ENCODE peak calls at places on chromosomes 6 and 20, in five cellular contexts. One of them, this sample, is unnamed.

GRCh38 chr20:58228103-58228483 is 360 bp downstream of the ANKRD60 start:
- DNase-seq in right lobe of liver: no peak
- DNase-seq in ovary: no peak
- DNase-seq in stomach: no peak
- DNase-seq in K562: no peak
- DNase-seq in this sample: no peak

GRCh38 chr6:3888153-3888957 is 39.2 kb downstream of the FAM50B start:
- DNase-seq in right lobe of liver: no peak
- DNase-seq in ovary: no peak
- DNase-seq in stomach: peak
- DNase-seq in K562: no peak
- DNase-seq in this sample: no peak

GRCh38 chr6:39452306-39452705 is 129.8 kb upstream of the KCNK16 start:
- DNase-seq in right lobe of liver: no peak
- DNase-seq in ovary: no peak
- DNase-seq in stomach: no peak
- DNase-seq in K562: no peak
- DNase-seq in this sample: no peak

GRCh38 chr20:4569882-4570281 is 151.8 kb upstream of the PRND start:
- DNase-seq in right lobe of liver: no peak
- DNase-seq in ovary: no peak
- DNase-seq in stomach: no peak
- DNase-seq in K562: no peak
- DNase-seq in this sample: no peak

GRCh38 chr6:23228439-23229024 is 659.2 kb downstream of the HDGFL1 start:
- DNase-seq in right lobe of liver: no peak
- DNase-seq in ovary: no peak
- DNase-seq in stomach: no peak
- DNase-seq in K562: no peak
- DNase-seq in this sample: no peak

GRCh38 chr6:170545405-170545804 is 7.7 kb downstream of the PSMB1 start:
- DNase-seq in right lobe of liver: no peak
- DNase-seq in ovary: no peak
- DNase-seq in stomach: no peak
- DNase-seq in K562: no peak
- DNase-seq in this sample: no peak

GRCh38 chr20:2405693-2406065 is 25.0 kb downstream of the TGM6 start:
- DNase-seq in right lobe of liver: no peak
- DNase-seq in ovary: no peak
- DNase-seq in stomach: no peak
- DNase-seq in K562: no peak
- DNase-seq in this sample: no peak

GRCh38 chr20:3652646-3653596 is 10.3 kb downstream of the GFRA4 start:
- DNase-seq in right lobe of liver: no peak
- DNase-seq in ovary: no peak
- DNase-seq in stomach: no peak
- DNase-seq in K562: peak
- DNase-seq in this sample: no peak

GRCh38 chr6:27374824-27375612 is 13.5 kb upstream of the ZNF391 start:
- DNase-seq in right lobe of liver: peak
- DNase-seq in ovary: peak
- DNase-seq in stomach: peak
- DNase-seq in K562: peak
- DNase-seq in this sample: peak

GRCh38 chr6:106025655-106026054 is 60.5 kb upstream of the PRDM1 start:
- DNase-seq in right lobe of liver: no peak
- DNase-seq in ovary: no peak
- DNase-seq in stomach: no peak
- DNase-seq in K562: no peak
- DNase-seq in this sample: no peak

GRCh38 chr20:56788671-56789610 is 159.8 kb downstream of the TFAP2C start:
- DNase-seq in right lobe of liver: no peak
- DNase-seq in ovary: no peak
- DNase-seq in stomach: no peak
- DNase-seq in K562: no peak
- DNase-seq in this sample: no peak

GRCh38 chr6:137297887-137298286 is 78.7 kb upstream of the IFNGR1 start:
- DNase-seq in right lobe of liver: peak
- DNase-seq in ovary: no peak
- DNase-seq in stomach: no peak
- DNase-seq in K562: no peak
- DNase-seq in this sample: peak

GRCh38 chr6:18422136-18422535 is 35.0 kb downstream of the RNF144B start:
- DNase-seq in right lobe of liver: no peak
- DNase-seq in ovary: no peak
- DNase-seq in stomach: no peak
- DNase-seq in K562: no peak
- DNase-seq in this sample: no peak

GRCh38 chr6:151322570-151322969 is 68.8 kb downstream of the ZBTB2 start:
- DNase-seq in right lobe of liver: peak
- DNase-seq in ovary: no peak
- DNase-seq in stomach: no peak
- DNase-seq in K562: no peak
- DNase-seq in this sample: no peak

GRCh38 chr6:16805190-16805860 is 44.1 kb upstream of the ATXN1 start:
- DNase-seq in right lobe of liver: no peak
- DNase-seq in ovary: no peak
- DNase-seq in stomach: no peak
- DNase-seq in K562: no peak
- DNase-seq in this sample: no peak

GRCh38 chr6:158415666-158416065 is 103.4 kb downstream of the TULP4 start:
- DNase-seq in right lobe of liver: no peak
- DNase-seq in ovary: no peak
- DNase-seq in stomach: no peak
- DNase-seq in K562: no peak
- DNase-seq in this sample: no peak

GRCh38 chr20:2701671-2702081 is 9.1 kb downstream of the EBF4 start:
- DNase-seq in right lobe of liver: no peak
- DNase-seq in ovary: no peak
- DNase-seq in stomach: no peak
- DNase-seq in K562: no peak
- DNase-seq in this sample: no peak

GRCh38 chr20:1764136-1765033 is 106.8 kb upstream of the SIRPG start:
- DNase-seq in right lobe of liver: peak
- DNase-seq in ovary: peak
- DNase-seq in stomach: peak
- DNase-seq in K562: peak
- DNase-seq in this sample: peak

GRCh38 chr20:38776363-38776762 is 28.1 kb downstream of the ACTR5 start:
- DNase-seq in right lobe of liver: no peak
- DNase-seq in ovary: no peak
- DNase-seq in stomach: no peak
- DNase-seq in K562: no peak
- DNase-seq in this sample: no peak

GRCh38 chr6:152301021-152301805 is 335.9 kb downstream of the SYNE1 start:
- DNase-seq in right lobe of liver: no peak
- DNase-seq in ovary: no peak
- DNase-seq in stomach: no peak
- DNase-seq in K562: no peak
- DNase-seq in this sample: no peak

GRCh38 chr6:89122625-89123024 is 4.8 kb upstream of the SRSF12 start:
- DNase-seq in right lobe of liver: no peak
- DNase-seq in ovary: no peak
- DNase-seq in stomach: no peak
- DNase-seq in K562: no peak
- DNase-seq in this sample: no peak

GRCh38 chr20:63648895-63649589 is 4.2 kb downstream of the STMN3 start:
- DNase-seq in right lobe of liver: no peak
- DNase-seq in ovary: no peak
- DNase-seq in stomach: no peak
- DNase-seq in K562: no peak
- DNase-seq in this sample: no peak

GRCh38 chr20:61589055-61589385 is 337.0 kb downstream of the CDH4 start:
- DNase-seq in right lobe of liver: no peak
- DNase-seq in ovary: no peak
- DNase-seq in stomach: no peak
- DNase-seq in K562: no peak
- DNase-seq in this sample: no peak

GRCh38 chr6:147178355-147178754 is 25.9 kb upstream of the STXBP5 start:
- DNase-seq in right lobe of liver: no peak
- DNase-seq in ovary: no peak
- DNase-seq in stomach: no peak
- DNase-seq in K562: no peak
- DNase-seq in this sample: no peak
- H3K4me3 ChIP-seq in right lobe of liver: no peak
- H3K4me3 ChIP-seq in ovary: no peak
- H3K4me3 ChIP-seq in stomach: no peak
- H3K4me3 ChIP-seq in K562: no peak
- H3K4me3 ChIP-seq in this sample: no peak

GRCh38 chr20:8036771-8037170 is 17.2 kb upstream of the TMX4 start:
- DNase-seq in right lobe of liver: no peak
- DNase-seq in ovary: no peak
- DNase-seq in stomach: no peak
- DNase-seq in K562: no peak
- DNase-seq in this sample: no peak

GRCh38 chr20:8043687-8044278 is 24.2 kb upstream of the TMX4 start:
- DNase-seq in right lobe of liver: no peak
- DNase-seq in ovary: no peak
- DNase-seq in stomach: no peak
- DNase-seq in K562: peak
- DNase-seq in this sample: no peak

GRCh38 chr20:8033447-8033846 is 13.9 kb upstream of the TMX4 start:
- DNase-seq in right lobe of liver: no peak
- DNase-seq in ovary: no peak
- DNase-seq in stomach: no peak
- DNase-seq in K562: no peak
- DNase-seq in this sample: no peak

DNA sequence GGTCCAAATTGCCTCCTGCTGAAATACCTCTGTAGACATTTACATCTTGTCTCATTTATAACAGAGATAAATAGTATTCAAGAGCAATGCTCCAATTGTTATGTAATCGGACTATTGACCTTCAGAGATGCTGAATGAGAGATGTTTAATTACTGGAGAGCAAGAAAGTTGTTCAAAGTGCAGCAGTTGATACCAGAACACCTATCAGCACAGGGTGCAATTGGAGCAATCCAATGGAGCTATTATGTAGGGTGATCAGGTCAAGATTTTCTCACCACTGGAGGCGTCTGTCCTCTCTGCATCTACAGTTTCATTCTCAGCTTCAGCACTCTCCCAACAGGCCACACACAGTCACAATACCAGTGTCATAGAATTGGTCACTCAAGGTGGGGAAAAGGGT is 19.5 kb upstream of the TMX4 start:
- DNase-seq in right lobe of liver: no peak
- DNase-seq in ovary: no peak
- DNase-seq in stomach: no peak
- DNase-seq in K562: no peak
- DNase-seq in this sample: no peak
- TF ChIP-seq CTCF in right lobe of liver: no peak
- TF ChIP-seq CTCF in ovary: no peak
- TF ChIP-seq CTCF in stomach: no peak
- TF ChIP-seq CTCF in K562: no peak
- TF ChIP-seq CTCF in this sample: no peak

GRCh38 chr6:108557494-108558371 is 3.0 kb upstream of the FOXO3 start:
- DNase-seq in right lobe of liver: peak
- DNase-seq in ovary: peak
- DNase-seq in stomach: peak
- DNase-seq in K562: peak
- DNase-seq in this sample: peak

GRCh38 chr6:108560463-108561308 is at the start of gene FOXO3:
- DNase-seq in right lobe of liver: peak
- DNase-seq in ovary: peak
- DNase-seq in stomach: peak
- DNase-seq in K562: peak
- DNase-seq in this sample: peak

GRCh38 chr6:108558372-108559096 is 2.2 kb upstream of the FOXO3 start:
- DNase-seq in right lobe of liver: peak
- DNase-seq in ovary: peak
- DNase-seq in stomach: peak
- DNase-seq in K562: peak
- DNase-seq in this sample: peak

GRCh38 chr6:108559884-108560462 is 744 bp upstream of the FOXO3 start:
- DNase-seq in right lobe of liver: no peak
- DNase-seq in ovary: peak
- DNase-seq in stomach: peak
- DNase-seq in K562: peak
- DNase-seq in this sample: no peak

DNA sequence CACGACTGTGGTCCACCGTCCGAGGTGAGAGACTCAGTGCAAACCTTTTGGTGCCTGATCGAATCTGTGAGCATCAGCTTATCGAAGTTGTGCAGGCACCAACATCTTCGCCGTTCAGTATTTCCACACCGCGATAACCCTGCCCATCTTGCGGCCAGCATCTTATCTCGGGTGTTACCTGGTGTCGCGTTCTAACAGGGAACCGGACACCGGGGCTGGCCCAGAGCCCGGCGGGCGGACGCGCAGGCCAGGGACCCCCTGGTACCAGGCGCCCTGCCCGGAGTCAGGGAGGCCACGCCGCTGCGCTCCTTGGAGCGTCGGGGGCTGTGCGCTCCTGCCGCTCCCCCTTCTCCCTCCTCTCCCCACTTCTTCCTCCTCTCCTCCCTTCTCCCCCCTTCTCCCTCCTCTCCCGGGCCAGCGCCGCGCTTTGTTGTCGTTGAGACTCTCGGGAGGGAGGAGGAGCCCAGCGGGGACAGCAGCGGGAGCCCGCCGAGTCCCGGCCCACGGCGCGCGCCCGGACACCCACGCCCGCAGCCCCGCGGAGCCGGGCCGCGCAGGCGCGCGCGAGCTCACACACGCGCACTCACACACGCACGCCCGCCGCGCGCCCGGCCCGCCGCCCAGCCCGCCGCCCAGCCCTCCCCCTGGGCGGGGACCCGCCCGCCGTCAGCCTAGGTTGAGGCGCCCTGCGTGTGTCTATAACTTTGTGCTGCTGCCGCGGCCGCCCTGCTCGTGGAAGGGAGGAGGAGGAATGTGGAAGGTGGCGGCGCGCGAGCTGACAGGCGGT is 1.4 kb upstream of the FOXO3 start:
- DNase-seq in right lobe of liver: peak
- DNase-seq in ovary: peak
- DNase-seq in stomach: peak
- DNase-seq in K562: peak
- DNase-seq in this sample: peak
- TF ChIP-seq POLR2A in right lobe of liver: peak
- TF ChIP-seq POLR2A in ovary: peak
- TF ChIP-seq POLR2A in stomach: no peak
- TF ChIP-seq POLR2A in K562: peak
- TF ChIP-seq POLR2A in this sample: peak

DNA sequence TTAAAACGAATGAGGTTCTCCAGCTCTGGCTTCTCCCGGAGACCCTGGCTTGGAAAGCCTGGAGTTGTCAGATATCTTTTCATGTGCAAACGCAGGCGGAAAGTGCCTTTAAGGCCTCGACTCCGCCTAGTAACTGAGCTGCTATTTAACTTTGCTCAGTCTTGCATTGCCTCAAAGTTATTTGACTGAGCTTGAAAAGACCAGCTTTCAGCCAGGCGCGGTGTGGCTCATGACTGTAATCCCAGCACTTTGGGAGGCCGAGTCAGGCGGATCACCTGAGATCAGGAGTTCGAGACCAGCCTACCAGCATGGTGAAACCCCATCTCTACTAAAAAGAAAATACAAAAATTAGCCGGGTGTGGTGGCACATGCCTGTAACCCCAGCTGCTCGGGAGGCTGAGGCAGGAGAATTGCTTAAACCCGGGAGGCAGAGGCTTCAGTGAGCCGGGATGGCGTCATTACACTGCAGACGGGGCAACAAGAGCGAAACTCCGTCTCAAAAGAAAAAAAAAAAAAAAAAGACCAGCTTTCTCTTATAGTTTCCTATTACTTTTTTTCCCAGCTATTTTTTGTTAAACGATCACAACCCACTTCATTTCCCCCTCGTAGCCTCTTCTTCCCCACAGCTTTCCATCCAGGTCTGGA is 1.9 kb downstream of the GCNT2 start:
- DNase-seq in right lobe of liver: no peak
- DNase-seq in ovary: no peak
- DNase-seq in stomach: peak
- DNase-seq in K562: no peak
- DNase-seq in this sample: no peak
- H3K4me3 ChIP-seq in right lobe of liver: no peak
- H3K4me3 ChIP-seq in ovary: no peak
- H3K4me3 ChIP-seq in stomach: peak
- H3K4me3 ChIP-seq in K562: peak
- H3K4me3 ChIP-seq in this sample: peak

This sample was measured in heart left ventricle.